ENCODE peak calls at places on chromosomes 6 and 20, in six cellular contexts. E, Z, I, N, O and B are unnamed samples.

GRCh38 chr20:4297141-4297826 is 281.9 kb upstream of the RNF24 start:
- DNase-seq in E (no peak), Z (peak; percentile 75), I (no peak), N (no peak), O (no peak), B (no peak)

GRCh38 chr6:17959317-17959716 is 28.1 kb downstream of the KIF13A start:
- DNase-seq in E (no peak), Z (no peak), I (no peak), N (no peak), O (no peak), B (no peak)

GRCh38 chr20:46640536-46641311 is 10.5 kb downstream of the SLC13A3 start:
- DNase-seq in E (no peak), Z (no peak), I (no peak), N (no peak), O (no peak), B (no peak)

GRCh38 chr6:46042355-46042999 is 26.8 kb upstream of the CLIC5 start:
- DNase-seq in E (peak; percentile 57), Z (peak; percentile 41), I (peak; percentile 60), N (no peak), O (no peak), B (peak; percentile 61)

GRCh38 chr6:43921548-43922422 is 151.8 kb downstream of the VEGFA start:
- DNase-seq in E (no peak), Z (no peak), I (no peak), N (no peak), O (no peak), B (no peak)

GRCh38 chr20:21505810-21506530 is 7.9 kb downstream of the NKX2-2 start:
- DNase-seq in E (peak; percentile 79), Z (peak; percentile 32), I (peak; percentile 84), N (no peak), O (peak; percentile 20), B (no peak)

GRCh38 chr6:16049178-16049577 is 79.7 kb upstream of the MYLIP start:
- DNase-seq in E (no peak), Z (no peak), I (no peak), N (no peak), O (no peak), B (no peak)

GRCh38 chr6:48541669-48542068 is 430.7 kb upstream of the PTCHD4 start:
- DNase-seq in E (no peak), Z (no peak), I (no peak), N (no peak), O (no peak), B (no peak)

GRCh38 chr6:145977881-145978280 is 13.7 kb upstream of the SHPRH start:
- DNase-seq in E (no peak), Z (no peak), I (no peak), N (no peak), O (no peak), B (no peak)

GRCh38 chr6:40251609-40252008 is 317.3 kb upstream of the MOCS1 start:
- DNase-seq in E (no peak), Z (no peak), I (no peak), N (no peak), O (no peak), B (no peak)

GRCh38 chr6:138590796-138591709 is 91.8 kb upstream of the NHSL1 start:
- DNase-seq in E (peak; percentile 83), Z (peak; percentile 58), I (peak; percentile 72), N (peak; percentile 55), O (no peak), B (peak; percentile 49)

GRCh38 chr6:44245912-44246662 is 814 bp upstream of the HSP90AB1 start:
- DNase-seq in E (peak; percentile 92), Z (peak; percentile 60), I (peak; percentile 83), N (peak; percentile 91), O (peak; percentile 75), B (peak; percentile 76)

GRCh38 chr6:100704941-100705340 is 176.2 kb downstream of the ASCC3 start:
- DNase-seq in E (no peak), Z (no peak), I (no peak), N (no peak), O (no peak), B (no peak)

GRCh38 chr20:23362392-23363256 is 642 bp downstream of the GZF1 start:
- DNase-seq in E (peak; percentile 65), Z (peak; percentile 77), I (peak; percentile 43), N (peak; percentile 68), O (no peak), B (peak; percentile 80)

GRCh38 chr6:167855825-167856425 is 29.2 kb downstream of the AFDN start:
- DNase-seq in E (peak; percentile 59), Z (peak; percentile 93), I (no peak), N (no peak), O (no peak), B (no peak)

GRCh38 chr20:36175016-36175415 is 20.5 kb downstream of the EPB41L1 start:
- DNase-seq in E (no peak), Z (no peak), I (no peak), N (no peak), O (no peak), B (no peak)

GRCh38 chr6:54050750-54051149 is 60.5 kb upstream of the MLIP start:
- DNase-seq in E (no peak), Z (no peak), I (no peak), N (no peak), O (no peak), B (no peak)

GRCh38 chr6:44297063-44298038 is 15.8 kb downstream of the AARS2 start:
- DNase-seq in E (peak; percentile 70), Z (no peak), I (no peak), N (no peak), O (no peak), B (no peak)

GRCh38 chr20:35192071-35192872 is 20.4 kb downstream of the PROCR start:
- DNase-seq in E (no peak), Z (no peak), I (no peak), N (no peak), O (no peak), B (no peak)

GRCh38 chr20:44204156-44204831 is 6.3 kb downstream of the OSER1 start:
- DNase-seq in E (peak; percentile 42), Z (no peak), I (no peak), N (no peak), O (no peak), B (peak; percentile 22)

GRCh38 chr6:140572129-140572528 is 1197.7 kb upstream of the CITED2 start:
- DNase-seq in E (no peak), Z (peak; percentile 86), I (peak; percentile 90), N (no peak), O (no peak), B (no peak)

GRCh38 chr6:13762648-13763441 is 51.2 kb upstream of the RANBP9 start:
- DNase-seq in E (peak; percentile 57), Z (peak; percentile 100), I (peak; percentile 96), N (peak; percentile 63), O (no peak), B (peak; percentile 98)

GRCh38 chr20:6768228-6769185 is 1.0 kb downstream of the BMP2 start:
- DNase-seq in E (peak; percentile 37), Z (no peak), I (no peak), N (peak; percentile 32), O (no peak), B (no peak)

GRCh38 chr20:34512266-34512954 is 3.8 kb upstream of the DYNLRB1 start:
- DNase-seq in E (no peak), Z (no peak), I (no peak), N (no peak), O (no peak), B (no peak)

GRCh38 chr6:84410377-84410776 is 182.9 kb upstream of the CEP162 start:
- DNase-seq in E (no peak), Z (no peak), I (no peak), N (no peak), O (no peak), B (no peak)

GRCh38 chr6:84618046-84618752 is 146.2 kb downstream of the TBX18 start:
- DNase-seq in E (no peak), Z (no peak), I (no peak), N (no peak), O (no peak), B (no peak)